ENCODE peak calls at places on chromosomes 11 and 22, in six cellular contexts. C is amniotic stem cell; E is AG09309; F is NCI-H187 treated with DMSO at 0.1 percent for 48 hours; N is kidney tubule cell; J is activated naive CD4-positive, alpha-beta T cell treated with anti-CD3 and anti-CD28 coated beads for 36 hours. P is an unnamed sample.

GRCh38 chr11:17413414-17414316 is 25.2 kb upstream of the KCNJ11 start:
- DNase-seq in C (no peak), E (no peak), F (no peak), N (no peak), J (no peak), P (no peak)

GRCh38 chr11:120722539-120722938 is 211.0 kb downstream of the GRIK4 start:
- DNase-seq in C (no peak), E (no peak), F (no peak), N (no peak), J (no peak), P (no peak)

GRCh38 chr11:134228625-134229024 is 4.2 kb downstream of the VPS26B start:
- DNase-seq in C (no peak), E (peak; percentile 58), F (no peak), N (peak; percentile 50), J (peak; percentile 56), P (peak; percentile 56)

GRCh38 chr22:50730941-50731661 is 6.9 kb upstream of the ACR start:
- DNase-seq in C (no peak), E (no peak), F (no peak), N (no peak), J (no peak), P (no peak)

GRCh38 chr22:38707346-38707745 is 1.6 kb downstream of the GTPBP1 start:
- DNase-seq in C (no peak), E (no peak), F (no peak), N (peak; percentile 79), J (no peak), P (no peak)

GRCh38 chr11:85826096-85826855 is 15.3 kb upstream of the SYTL2 start:
- DNase-seq in C (no peak), E (no peak), F (no peak), N (peak; percentile 48), J (peak; percentile 51), P (no peak)

GRCh38 chr22:20116376-20116950 is 559 bp downstream of the RANBP1 start:
- DNase-seq in C (no peak), E (no peak), F (no peak), N (no peak), J (no peak), P (no peak)

GRCh38 chr22:28955817-28956216 is 72.4 kb downstream of the ZNRF3 start:
- DNase-seq in C (no peak), E (no peak), F (no peak), N (no peak), J (peak; percentile 95), P (no peak)

GRCh38 chr11:129354688-129355087 is 21.0 kb upstream of the BARX2 start:
- DNase-seq in C (no peak), E (no peak), F (no peak), N (no peak), J (no peak), P (no peak)

GRCh38 chr11:27008811-27009535 is 15.1 kb downstream of the FIBIN start:
- DNase-seq in C (no peak), E (no peak), F (no peak), N (peak; percentile 65), J (no peak), P (no peak)

GRCh38 chr11:116638463-116638862 is 134.3 kb downstream of the BUD13 start:
- DNase-seq in C (no peak), E (no peak), F (no peak), N (no peak), J (no peak), P (no peak)

GRCh38 chr22:38276161-38276560 is 3.4 kb upstream of the TMEM184B start:
- DNase-seq in C (no peak), E (no peak), F (no peak), N (no peak), J (no peak), P (no peak)

GRCh38 chr11:125429174-125429707 is 66.8 kb downstream of the FEZ1 start:
- DNase-seq in C (no peak), E (no peak), F (no peak), N (peak; percentile 55), J (peak; percentile 77), P (no peak)

GRCh38 chr11:78202733-78203167 is 14.0 kb downstream of the USP35 start:
- DNase-seq in C (no peak), E (no peak), F (no peak), N (no peak), J (peak; percentile 73), P (no peak)

GRCh38 chr11:72239849-72240460 is 4.0 kb downstream of the PHOX2A start:
- DNase-seq in C (no peak), E (no peak), F (no peak), N (no peak), J (no peak), P (no peak)

GRCh38 chr11:108960498-108960897 is 295.6 kb downstream of the DDX10 start:
- DNase-seq in C (no peak), E (no peak), F (no peak), N (peak; percentile 14), J (no peak), P (no peak)

GRCh38 chr11:45885274-45885920 is at the start of gene MAPK8IP1:
- DNase-seq in C (peak; percentile 5), E (no peak), F (no peak), N (peak; percentile 42), J (peak; percentile 40), P (no peak)

GRCh38 chr11:61477734-61478148 is 30.8 kb upstream of the LRRC10B start:
- DNase-seq in C (no peak), E (no peak), F (no peak), N (peak; percentile 22), J (peak; percentile 57), P (no peak)

GRCh38 chr11:108037636-108038035 is 28.9 kb downstream of the CUL5 start:
- DNase-seq in C (no peak), E (no peak), F (no peak), N (no peak), J (no peak), P (peak; percentile 50)

GRCh38 chr11:12195773-12196172 is 85.4 kb downstream of the MICAL2 start:
- DNase-seq in C (no peak), E (no peak), F (no peak), N (no peak), J (peak; percentile 72), P (no peak)